ENCODE peak calls at places on chromosomes 5 and 9, in seven cellular contexts. C is GM23248, E is IMR-90, Q is colonic mucosa, S is adipocyte, F is fibroblast of lung, Y is DND-41. N is an unnamed sample.
A peak's percentile ranks its signal among the peaks of the same experiment; 100 is the strongest.

GRCh38 chr9:131395745-131396479 is 2.0 kb downstream of the PRRC2B start:
- DNase-seq in F (no peak), Q (no peak), E (no peak), S (no peak), Y (no peak), C (peak; percentile 37), N (peak; percentile 10)

GRCh38 chr9:121349009-121349408 is 21.0 kb downstream of the STOM start:
- DNase-seq in F (peak; percentile 52), E (no peak), S (no peak), Y (no peak), C (peak; percentile 69), Q (no peak), N (no peak)

GRCh38 chr5:111079846-111080245 is 8.3 kb downstream of the TSLP start:
- DNase-seq in F (no peak), E (peak; percentile 57), C (no peak), Y (no peak), S (no peak), Q (no peak), N (no peak)

GRCh38 chr5:101580591-101580990 is 677.5 kb upstream of the ST8SIA4 start:
- DNase-seq in F (peak; percentile 71), S (no peak), E (no peak), Q (no peak), C (peak; percentile 41), Y (no peak), N (no peak)

GRCh38 chr5:135173662-135174290 is 139.7 kb upstream of the PITX1 start:
- DNase-seq in Y (no peak), C (no peak), S (no peak), Q (no peak), E (no peak), F (no peak), N (no peak)

GRCh38 chr5:142823176-142823575 is 53.0 kb downstream of the ARHGAP26 start:
- DNase-seq in Y (no peak), C (no peak), S (no peak), F (no peak), Q (no peak), E (no peak), N (no peak)

GRCh38 chr5:1050449-1051365 is 42.1 kb downstream of the NKD2 start:
- DNase-seq in Q (no peak), F (no peak), E (no peak), C (no peak), Y (no peak), S (peak; percentile 4), N (peak; percentile 68)

GRCh38 chr9:16236326-16236725 is 634.1 kb downstream of the BNC2 start:
- DNase-seq in S (peak; percentile 87), Q (no peak), E (peak; percentile 97), C (peak; percentile 90), F (peak; percentile 92), Y (no peak), N (no peak)

GRCh38 chr5:140202078-140202477 is 27.1 kb downstream of the CYSTM1 start:
- DNase-seq in S (no peak), E (peak; percentile 61), C (peak; percentile 62), Q (no peak), Y (no peak), F (peak; percentile 62), N (no peak)

GRCh38 chr9:19488721-19489120 is 79.9 kb downstream of the ACER2 start:
- DNase-seq in E (no peak), Q (no peak), S (no peak), F (no peak), Y (no peak), C (no peak), N (no peak)

GRCh38 chr5:56617998-56618397 is 197.4 kb upstream of the MAP3K1 start:
- DNase-seq in F (no peak), Q (no peak), Y (no peak), C (no peak), S (no peak), E (no peak), N (no peak)

GRCh38 chr9:9004844-9005243 is 1205.3 kb upstream of the DMAC1 start:
- DNase-seq in C (no peak), Y (no peak), E (no peak), Q (no peak), F (no peak), S (no peak), N (no peak)

GRCh38 chr5:142830241-142831018 is 60.3 kb downstream of the ARHGAP26 start:
- DNase-seq in E (peak; percentile 87), Q (no peak), C (peak; percentile 40), F (peak; percentile 88), S (peak; percentile 72), Y (no peak), N (no peak)

GRCh38 chr5:120062515-120062917 is 401.6 kb upstream of the PRR16 start:
- DNase-seq in S (no peak), E (peak; percentile 61), Q (no peak), Y (no peak), F (peak; percentile 84), C (peak; percentile 31), N (no peak)

GRCh38 chr9:97525451-97525850 is 24.0 kb downstream of the TMOD1 start:
- DNase-seq in C (peak; percentile 55), Q (no peak), S (peak; percentile 96), F (no peak), E (peak; percentile 64), Y (no peak), N (no peak)

GRCh38 chr5:178774446-178774845 is 44.0 kb upstream of the ZNF354A start:
- DNase-seq in C (no peak), S (no peak), Q (no peak), F (no peak), Y (no peak), E (no peak), N (peak; percentile 59)

GRCh38 chr5:67156976-67157583 is 39.5 kb downstream of the CD180 start:
- DNase-seq in E (peak; percentile 32), Y (peak; percentile 63), Q (no peak), S (peak; percentile 49), F (peak; percentile 11), C (peak; percentile 50), N (no peak)

GRCh38 chr5:124401247-124402143 is 344.9 kb downstream of the ZNF608 start:
- DNase-seq in S (no peak), F (no peak), E (no peak), C (peak; percentile 3), Q (no peak), Y (no peak), N (no peak)

GRCh38 chr5:81397169-81397568 is 3.2 kb upstream of the ACOT12 start:
- DNase-seq in Y (no peak), E (peak; percentile 33), S (peak; percentile 30), Q (no peak), C (peak; percentile 50), F (peak; percentile 51), N (peak; percentile 62)

GRCh38 chr9:36328798-36329411 is 70.7 kb upstream of the GNE start:
- DNase-seq in Y (peak; percentile 53), S (peak; percentile 86), F (peak; percentile 57), C (peak; percentile 70), Q (peak; percentile 79), E (peak; percentile 80), N (no peak)

GRCh38 chr5:80204808-80205614 is 50.8 kb downstream of the SERINC5 start:
- DNase-seq in S (no peak), F (peak; percentile 74), Q (peak; percentile 60), Y (no peak), C (no peak), E (peak; percentile 76), N (no peak)

GRCh38 chr5:21783079-21783478 is 1070.1 kb downstream of the CDH12 start:
- DNase-seq in S (no peak), E (no peak), F (no peak), C (no peak), Q (no peak), Y (no peak), N (no peak)

GRCh38 chr9:3980771-3981170 is 319.1 kb downstream of the GLIS3 start:
- DNase-seq in E (peak; percentile 66), C (peak; percentile 72), Y (no peak), S (peak; percentile 56), F (peak; percentile 84), Q (no peak), N (peak; percentile 66)

GRCh38 chr5:95726811-95727763 is 4.0 kb upstream of the RHOBTB3 start:
- DNase-seq in C (peak; percentile 40), S (no peak), E (no peak), Y (no peak), Q (no peak), F (peak; percentile 7), N (no peak)

GRCh38 chr5:144032375-144032774 is 138.1 kb downstream of the YIPF5 start:
- DNase-seq in Y (no peak), F (no peak), E (no peak), C (no peak), S (no peak), Q (no peak), N (no peak)

GRCh38 chr5:138874771-138875628 is at the start of gene LRRTM2:
- DNase-seq in Q (no peak), S (peak; percentile 89), E (peak; percentile 98), Y (no peak), F (peak; percentile 95), C (peak; percentile 92), N (no peak)
- H3K4me3 ChIP-seq in Q (peak within 1 kb of the TSS; percentile 9), S (peak within 1 kb of the TSS; percentile 18), E (peak within 1 kb of the TSS; percentile 28), Y (no peak within 1 kb of the TSS), F (peak within 1 kb of the TSS; percentile 31), C (peak within 1 kb of the TSS; percentile 74), N (peak within 1 kb of the TSS; percentile 6)

DNA sequence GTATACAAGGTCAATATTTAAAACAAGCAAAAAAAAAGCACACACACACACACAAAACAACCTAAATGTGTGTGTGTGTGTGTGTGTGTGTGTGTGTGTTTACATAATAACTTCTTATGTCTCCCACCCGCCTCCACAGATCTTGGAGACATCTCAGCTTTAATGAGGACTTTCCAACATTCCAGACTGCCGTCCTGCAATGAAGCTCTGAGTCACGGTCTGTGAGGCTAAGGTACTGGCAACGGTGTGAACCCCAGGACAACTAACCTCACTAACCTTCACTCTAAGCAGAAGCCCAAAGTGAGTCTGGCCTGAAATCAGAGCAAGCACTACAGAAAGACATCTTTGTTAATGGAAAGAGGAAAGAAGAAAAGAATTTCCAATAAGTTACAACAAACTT is 22.3 kb downstream of the ZNF474 start:
- DNase-seq in S (peak; percentile 74), Q (no peak), E (peak; percentile 80), C (peak; percentile 92), Y (no peak), F (peak; percentile 99), N (no peak)
- H3K9ac ChIP-seq in S (peak overlapping the region; percentile 89), Q (no peak overlapping the region), E (peak overlapping the region; percentile 1), C (peak overlapping the region; percentile 69), Y (no peak overlapping the region), F (no peak overlapping the region), N (no peak overlapping the region)

GRCh38 chr9:125190371-125190801 is 783 bp upstream of the PPP6C start:
- DNase-seq in C (peak; percentile 44), S (no peak), Y (peak; percentile 21), F (no peak), E (no peak), Q (no peak), N (no peak)
- H3K4me1 ChIP-seq in C (peaks cover 8% of the 10 kb centered on the region), S (peaks cover 31% of the 10 kb centered on the region), Y (peaks cover 31% of the 10 kb centered on the region), F (no peaks in the 10 kb centered on the region), E (peaks cover 4% of the 10 kb centered on the region), Q (peaks cover 6% of the 10 kb centered on the region), N (peaks cover 9% of the 10 kb centered on the region)

DNA sequence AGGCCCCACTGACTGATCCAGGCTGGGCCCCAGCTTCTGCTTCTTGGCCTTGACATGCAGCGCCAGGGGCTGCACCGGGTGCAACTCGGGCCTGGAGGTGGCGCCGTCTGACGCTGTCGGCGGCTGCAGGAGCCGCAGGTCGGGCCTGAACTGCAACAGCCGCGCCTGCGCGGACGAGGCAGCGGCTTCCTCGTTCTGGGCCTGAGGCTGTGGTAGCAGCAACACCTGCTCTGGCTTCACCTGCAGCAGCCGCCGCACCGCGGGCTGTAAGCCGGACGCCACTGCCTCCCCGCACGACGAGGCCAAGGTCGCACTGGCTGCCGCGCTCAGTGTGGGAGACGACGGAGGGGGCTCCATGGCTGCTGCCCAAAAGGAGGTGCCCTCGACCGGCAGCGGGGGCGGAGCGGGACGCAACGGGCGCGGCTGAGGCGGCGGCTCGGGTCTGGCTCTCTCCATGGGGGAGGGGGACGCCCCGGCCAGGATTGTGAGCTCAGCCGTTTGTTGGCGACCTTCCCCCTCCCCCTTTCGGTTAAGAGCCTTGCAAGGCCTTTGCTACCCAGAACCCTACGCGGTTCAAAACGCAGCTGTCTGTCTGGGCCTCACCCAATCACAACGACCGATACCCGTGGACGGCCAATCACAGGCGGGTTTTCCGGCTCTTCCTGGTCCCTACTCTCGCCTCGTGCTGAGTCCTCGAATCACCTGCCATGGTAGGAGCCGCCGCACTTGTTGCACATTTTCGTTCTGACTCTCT is 438 bp downstream of the SOX30 start:
- DNase-seq in Q (peak; percentile 83), S (no peak), F (peak; percentile 65), C (peak; percentile 69), Y (no peak), E (no peak), N (peak; percentile 91)
- H3K4me3 ChIP-seq in Q (peak overlapping the region; percentile 42), S (peak overlapping the region; percentile 68), F (no peak overlapping the region), C (peak overlapping the region; percentile 60), Y (no peak overlapping the region), E (no peak overlapping the region), N (no peak overlapping the region)

N was measured in kidney.